ENCODE peak calls at places on chromosomes 3 and 15, in ten cellular contexts. N, X, V, W, L, G, E, F, O and I are unnamed samples.

GRCh38 chr3:197458179-197458707 is 97.5 kb downstream of the BDH1 start:
- DNase-seq in N (peak; percentile 13), E (no peak), O (no peak), V (no peak), X (no peak), W (no peak), L (no peak), F (no peak), G (no peak), I (no peak)

GRCh38 chr3:129597087-129597791 is 9.2 kb downstream of the PLXND1 start:
- DNase-seq in E (no peak), X (peak; percentile 48), L (no peak), N (peak; percentile 36), F (no peak), V (no peak), O (no peak), W (no peak), G (no peak), I (no peak)

GRCh38 chr15:37586976-37587375 is 347.5 kb upstream of the TMCO5A start:
- DNase-seq in G (peak; percentile 32), L (no peak), F (no peak), N (peak; percentile 14), W (no peak), E (no peak), O (no peak), V (no peak), X (peak; percentile 6), I (no peak)

GRCh38 chr3:23629181-23629893 is 176.4 kb upstream of the UBE2E1 start:
- DNase-seq in F (no peak), E (peak; percentile 39), N (peak; percentile 71), G (no peak), L (no peak), V (no peak), X (no peak), W (no peak), O (no peak), I (no peak)

GRCh38 chr15:42166225-42166940 is 9.9 kb upstream of the PLA2G4F start:
- DNase-seq in E (no peak), N (no peak), O (no peak), W (no peak), X (no peak), V (no peak), L (no peak), F (no peak), G (no peak), I (no peak)

GRCh38 chr3:95088464-95088863 is 1025.6 kb downstream of the NSUN3 start:
- DNase-seq in O (no peak), F (no peak), N (no peak), G (no peak), E (no peak), X (no peak), W (no peak), L (no peak), V (no peak), I (no peak)

GRCh38 chr3:188431553-188431952 is 277.6 kb downstream of the LPP start:
- DNase-seq in G (no peak), F (no peak), O (peak; percentile 72), E (no peak), X (peak; percentile 62), N (peak; percentile 51), L (no peak), W (no peak), V (no peak), I (peak; percentile 43)

GRCh38 chr3:196611761-196612483 is 27.6 kb upstream of the NRROS start:
- DNase-seq in E (no peak), O (no peak), L (no peak), N (no peak), G (no peak), X (no peak), V (no peak), W (no peak), F (no peak), I (no peak)

GRCh38 chr3:189941679-189942078 is 179.0 kb downstream of the P3H2 start:
- DNase-seq in O (no peak), N (peak; percentile 59), X (peak; percentile 5), W (no peak), V (no peak), L (no peak), G (no peak), F (no peak), E (peak; percentile 49), I (no peak)

GRCh38 chr3:119234610-119235009 is 6.1 kb downstream of the B4GALT4 start:
- DNase-seq in V (no peak), X (no peak), G (no peak), F (no peak), W (no peak), L (no peak), E (no peak), O (no peak), N (no peak), I (no peak)

GRCh38 chr3:198107840-198108734 is 148.1 kb downstream of the LMLN start:
- DNase-seq in V (no peak), G (peak; percentile 11), E (peak; percentile 22), N (peak; percentile 11), X (peak; percentile 12), L (no peak), O (peak; percentile 33), W (no peak), F (no peak), I (no peak)

GRCh38 chr3:127099982-127100381 is 92.9 kb upstream of the PRR23E start:
- DNase-seq in G (no peak), X (no peak), O (no peak), F (no peak), N (no peak), W (no peak), V (no peak), E (no peak), L (no peak), I (no peak)

GRCh38 chr3:4512895-4513616 is 19.9 kb downstream of the ITPR1 start:
- DNase-seq in F (no peak), O (no peak), L (no peak), W (no peak), V (no peak), G (no peak), E (no peak), N (no peak), X (no peak), I (no peak)

GRCh38 chr3:40468018-40468417 is 8.9 kb upstream of the ZNF619 start:
- DNase-seq in F (no peak), W (no peak), G (no peak), X (no peak), E (no peak), N (no peak), L (no peak), O (no peak), V (no peak), I (no peak)

GRCh38 chr15:78306176-78306774 is 6.9 kb upstream of the SKIC8 start:
- DNase-seq in X (peak; percentile 75), F (no peak), L (no peak), N (peak; percentile 76), O (no peak), W (no peak), E (no peak), V (no peak), G (no peak), I (no peak)

GRCh38 chr15:101723161-101723873 is 956 bp downstream of the TARS3 start:
- DNase-seq in V (peak; percentile 53), N (peak; percentile 26), O (no peak), L (no peak), F (peak; percentile 78), W (peak; percentile 12), X (peak; percentile 10), G (peak; percentile 5), E (peak; percentile 11), I (no peak)

GRCh38 chr15:45855210-45855906 is 220.5 kb downstream of the SQOR start:
- DNase-seq in W (no peak), V (no peak), L (peak; percentile 44), E (peak; percentile 63), O (no peak), X (no peak), F (no peak), G (no peak), N (no peak), I (no peak)

GRCh38 chr15:69792823-69793222 is 304.9 kb downstream of the TLE3 start:
- DNase-seq in V (no peak), E (no peak), O (no peak), X (no peak), F (no peak), G (no peak), N (no peak), L (no peak), W (no peak), I (no peak)
- TF ChIP-seq CTCF in V (no peak), E (no peak), O (no peak), X (no peak), F (no peak), G (no peak), N (no peak), L (no peak), W (no peak), I (no peak)

GRCh38 chr3:35422826-35423601 is 216.3 kb upstream of the ARPP21 start:
- DNase-seq in X (no peak), G (no peak), O (no peak), V (no peak), W (no peak), F (no peak), N (no peak), E (no peak), L (no peak), I (no peak)
- H3K4me3 ChIP-seq in X (no peak overlapping the region), G (no peak overlapping the region), O (no peak overlapping the region), V (no peak overlapping the region), W (no peak overlapping the region), F (no peak overlapping the region), N (no peak overlapping the region), E (no peak overlapping the region), L (no peak overlapping the region), I (no peak overlapping the region)

GRCh38 chr3:172129868-172130751 is 90.7 kb downstream of the FNDC3B start:
- DNase-seq in E (peak; percentile 86), V (no peak), W (peak; percentile 31), G (peak; percentile 84), N (peak; percentile 99), F (no peak), X (peak; percentile 99), L (peak; percentile 94), O (peak; percentile 99), I (peak; percentile 98)

GRCh38 chr3:172128852-172129251 is 89.5 kb downstream of the FNDC3B start:
- DNase-seq in O (no peak), F (no peak), G (no peak), L (no peak), N (no peak), X (no peak), W (no peak), V (no peak), E (no peak), I (no peak)

GRCh38 chr3:172127929-172128580 is 88.7 kb downstream of the FNDC3B start:
- DNase-seq in F (no peak), N (no peak), L (no peak), E (no peak), W (no peak), X (no peak), G (no peak), V (no peak), O (no peak), I (no peak)

GRCh38 chr3:172131746-172132145 is 92.4 kb downstream of the FNDC3B start:
- DNase-seq in V (no peak), O (no peak), L (no peak), E (no peak), X (no peak), N (no peak), W (no peak), G (no peak), F (no peak), I (no peak)

GRCh38 chr3:172129534-172129867 is 90.1 kb downstream of the FNDC3B start:
- DNase-seq in V (no peak), G (no peak), W (no peak), N (no peak), L (no peak), E (no peak), O (peak; percentile 90), X (no peak), F (no peak), I (no peak)
- TF ChIP-seq CTCF in V (no peak), G (no peak), W (no peak), N (no peak), L (no peak), E (no peak), O (no peak), X (no peak), F (no peak), I (no peak)

GRCh38 chr3:147411235-147411607 is 2.1 kb downstream of the ZIC1 start:
- DNase-seq in V (no peak), E (peak; percentile 27), N (peak; percentile 7), O (no peak), F (no peak), G (no peak), X (no peak), W (no peak), L (peak; percentile 26), I (no peak)
- H3K4me3 ChIP-seq in V (no peak overlapping the region), E (no peak overlapping the region), N (peak overlapping the region; percentile 17), O (no peak overlapping the region), F (no peak overlapping the region), G (peak overlapping the region; percentile 50), X (peak overlapping the region; percentile 37), W (peak overlapping the region; percentile 21), L (no peak overlapping the region), I (peak overlapping the region; percentile 45)